ENCODE peak calls at places on chromosomes 2 and 18, in six cellular contexts. Q is foreskin fibroblast; K is H4; E is naive thymus-derived CD8-positive, alpha-beta T cell; L is mucosa of gallbladder; T is cardiac fibroblast. V is an unnamed sample.
A peak's percentile ranks its signal among the peaks of the same experiment; 100 is the strongest.

GRCh38 chr2:239151201-239152131 is 249.4 kb downstream of the HDAC4 start:
- DNase-seq in T (peak; percentile 4), K (no peak), Q (peak; percentile 34), E (no peak), L (no peak), V (no peak)

GRCh38 chr2:3108710-3109702 is 268.6 kb downstream of the EIPR1 start:
- DNase-seq in K (no peak), L (no peak), E (no peak), Q (no peak), T (no peak), V (no peak)

GRCh38 chr2:207133862-207134519 is 31.8 kb downstream of the KLF7 start:
- DNase-seq in L (peak; percentile 40), T (peak; percentile 96), Q (peak; percentile 98), E (no peak), K (peak; percentile 55), V (peak; percentile 78)

GRCh38 chr2:71603311-71603794 is 150.0 kb downstream of the DYSF start:
- DNase-seq in L (no peak), K (no peak), Q (no peak), T (peak; percentile 33), E (no peak), V (no peak)

GRCh38 chr2:240219208-240219890 is 78.9 kb upstream of the OTOS start:
- DNase-seq in T (no peak), K (no peak), Q (no peak), E (no peak), L (no peak), V (no peak)

GRCh38 chr18:46469186-46469915 is 187.7 kb downstream of the LOXHD1 start:
- DNase-seq in T (no peak), E (no peak), Q (no peak), K (peak; percentile 67), L (no peak), V (no peak)

GRCh38 chr2:131034122-131035051 is 58.9 kb downstream of the FAM168B start:
- DNase-seq in K (no peak), Q (no peak), L (no peak), E (peak; percentile 57), T (peak; percentile 31), V (no peak)

GRCh38 chr2:170656669-170657068 is 58.5 kb upstream of the SP5 start:
- DNase-seq in K (no peak), E (no peak), L (no peak), Q (no peak), T (no peak), V (no peak)

GRCh38 chr2:120686511-120687168 is 49.0 kb upstream of the GLI2 start:
- DNase-seq in K (no peak), T (no peak), L (no peak), E (no peak), Q (no peak), V (no peak)

GRCh38 chr2:6877402-6878305 is at the start of gene RSAD2:
- DNase-seq in E (peak; percentile 68), K (peak; percentile 39), T (peak; percentile 18), Q (no peak), L (peak; percentile 67), V (no peak)

GRCh38 chr2:56444339-56444738 is 260.5 kb downstream of the CCDC85A start:
- DNase-seq in E (no peak), K (peak; percentile 8), Q (no peak), L (peak; percentile 75), T (no peak), V (peak; percentile 13)

GRCh38 chr18:80245781-80246655 is 1.3 kb downstream of the PARD6G start:
- DNase-seq in T (no peak), K (no peak), E (no peak), L (no peak), Q (no peak), V (peak; percentile 70)

GRCh38 chr2:17309186-17309585 is 209.1 kb downstream of the RAD51AP2 start:
- DNase-seq in Q (no peak), T (no peak), L (no peak), E (no peak), K (no peak), V (no peak)

GRCh38 chr2:30162821-30163220 is 16.0 kb downstream of the YPEL5 start:
- DNase-seq in L (no peak), K (no peak), T (no peak), Q (no peak), E (no peak), V (no peak)

GRCh38 chr2:85754313-85755095 is 713 bp downstream of the ATOH8 start:
- DNase-seq in E (peak; percentile 35), Q (no peak), T (peak; percentile 57), L (no peak), K (no peak), V (no peak)

GRCh38 chr2:149291881-149292280 is 38.5 kb upstream of the LYPD6 start:
- DNase-seq in K (no peak), L (no peak), E (no peak), T (no peak), Q (no peak), V (no peak)

GRCh38 chr2:61233581-61233980 is 71.6 kb downstream of the C2orf74 start:
- DNase-seq in K (no peak), Q (no peak), L (no peak), E (no peak), T (no peak), V (no peak)

GRCh38 chr2:12738112-12738485 is 21.4 kb downstream of the TRIB2 start:
- DNase-seq in L (no peak), Q (no peak), E (no peak), K (no peak), T (no peak), V (no peak)

GRCh38 chr2:232888099-232888836 is 18.2 kb downstream of the SNORC start:
- DNase-seq in T (no peak), E (no peak), L (peak; percentile 2), K (no peak), Q (no peak), V (no peak)

GRCh38 chr2:213064099-213064498 is 87.3 kb downstream of the IKZF2 start:
- DNase-seq in K (no peak), T (no peak), Q (no peak), L (no peak), E (no peak), V (no peak)

GRCh38 chr2:1605659-1606400 is 138.5 kb downstream of the PXDN start:
- DNase-seq in L (no peak), Q (peak; percentile 33), E (no peak), K (no peak), T (peak; percentile 32), V (no peak)

GRCh38 chr2:161078211-161078539 is 82.1 kb upstream of the TANK start:
- DNase-seq in T (no peak), Q (no peak), L (no peak), E (no peak), K (no peak), V (no peak)

GRCh38 chr2:19731040-19731439 is 170.7 kb downstream of the TTC32 start:
- DNase-seq in L (no peak), T (no peak), Q (peak; percentile 38), K (no peak), E (no peak), V (no peak)

GRCh38 chr18:77084757-77085035 is 47.9 kb downstream of the MBP start:
- DNase-seq in K (no peak), T (no peak), E (no peak), L (no peak), Q (no peak), V (no peak)

GRCh38 chr18:10776493-10776892 is 250.7 kb downstream of the NAPG start:
- DNase-seq in Q (no peak), L (no peak), T (peak; percentile 15), K (no peak), E (no peak), V (no peak)

GRCh38 chr2:113240915-113241911 is 37.5 kb downstream of the PAX8 start:
- DNase-seq in K (peak; percentile 98), Q (peak; percentile 100), T (peak; percentile 96), E (no peak), L (peak; percentile 50), V (no peak)

GRCh38 chr2:159891917-159892691 is 94.1 kb upstream of the CD302 start:
- DNase-seq in K (no peak), L (no peak), T (peak; percentile 28), Q (peak; percentile 70), E (no peak), V (no peak)

GRCh38 chr18:9858642-9859041 is 27.1 kb upstream of the TXNDC2 start:
- DNase-seq in Q (no peak), E (no peak), T (no peak), L (no peak), K (no peak), V (no peak)

V was measured in NCI-H1436.